ENCODE peak calls at places on chromosomes 6 and 20, in seven cellular contexts. One of them, this sample, is unnamed.

GRCh38 chr6:42616716-42617115 is 52.9 kb downstream of the UBR2 start:
- DNase-seq in SK-N-DZ: no peak
- DNase-seq in hypothalamus: no peak
- DNase-seq in AG09319: no peak
- DNase-seq in H9: no peak
- DNase-seq in body of pancreas: no peak
- DNase-seq in naive thymus-derived CD8-positive, alpha-beta T cell: no peak
- DNase-seq in this sample: no peak

GRCh38 chr6:111212625-111213024 is 125.3 kb downstream of the SLC16A10 start:
- DNase-seq in AG09319: no peak
- DNase-seq in H9: no peak
- DNase-seq in SK-N-DZ: no peak
- DNase-seq in naive thymus-derived CD8-positive, alpha-beta T cell: no peak
- DNase-seq in body of pancreas: no peak
- DNase-seq in hypothalamus: no peak
- DNase-seq in this sample: no peak

GRCh38 chr6:147397306-147397705 is 111.2 kb upstream of the SAMD5 start:
- DNase-seq in H9: no peak
- DNase-seq in SK-N-DZ: no peak
- DNase-seq in AG09319: no peak
- DNase-seq in body of pancreas: no peak
- DNase-seq in hypothalamus: no peak
- DNase-seq in naive thymus-derived CD8-positive, alpha-beta T cell: no peak
- DNase-seq in this sample: no peak

GRCh38 chr6:150201285-150201684 is 58.4 kb downstream of the PPP1R14C start:
- DNase-seq in SK-N-DZ: no peak
- DNase-seq in AG09319: no peak
- DNase-seq in body of pancreas: no peak
- DNase-seq in hypothalamus: no peak
- DNase-seq in naive thymus-derived CD8-positive, alpha-beta T cell: no peak
- DNase-seq in H9: no peak
- DNase-seq in this sample: no peak

GRCh38 chr20:63520939-63521601 is 505 bp downstream of the PPDPF start:
- DNase-seq in AG09319: peak; percentile 36
- DNase-seq in SK-N-DZ: peak; percentile 72
- DNase-seq in hypothalamus: peak; percentile 77
- DNase-seq in body of pancreas: peak; percentile 82
- DNase-seq in naive thymus-derived CD8-positive, alpha-beta T cell: peak; percentile 79
- DNase-seq in H9: peak; percentile 54
- DNase-seq in this sample: peak; percentile 58

GRCh38 chr20:59143326-59143725 is 20.3 kb upstream of the ZNF831 start:
- DNase-seq in AG09319: no peak
- DNase-seq in naive thymus-derived CD8-positive, alpha-beta T cell: no peak
- DNase-seq in body of pancreas: no peak
- DNase-seq in hypothalamus: no peak
- DNase-seq in SK-N-DZ: no peak
- DNase-seq in H9: no peak
- DNase-seq in this sample: no peak

GRCh38 chr6:17431581-17431980 is 38.2 kb downstream of the CAP2 start:
- DNase-seq in SK-N-DZ: no peak
- DNase-seq in body of pancreas: no peak
- DNase-seq in hypothalamus: no peak
- DNase-seq in H9: no peak
- DNase-seq in naive thymus-derived CD8-positive, alpha-beta T cell: no peak
- DNase-seq in AG09319: no peak
- DNase-seq in this sample: no peak

GRCh38 chr6:30821862-30822784 is 62.2 kb upstream of the DDR1 start:
- DNase-seq in naive thymus-derived CD8-positive, alpha-beta T cell: no peak
- DNase-seq in H9: no peak
- DNase-seq in body of pancreas: peak; percentile 23
- DNase-seq in hypothalamus: no peak
- DNase-seq in SK-N-DZ: no peak
- DNase-seq in AG09319: no peak
- DNase-seq in this sample: no peak

GRCh38 chr6:100171533-100172321 is 177.7 kb upstream of the MCHR2 start:
- DNase-seq in H9: no peak
- DNase-seq in SK-N-DZ: no peak
- DNase-seq in body of pancreas: no peak
- DNase-seq in naive thymus-derived CD8-positive, alpha-beta T cell: no peak
- DNase-seq in AG09319: peak; percentile 0
- DNase-seq in hypothalamus: no peak
- DNase-seq in this sample: peak; percentile 2

GRCh38 chr6:90044833-90045337 is 150.6 kb downstream of the GJA10 start:
- DNase-seq in body of pancreas: no peak
- DNase-seq in SK-N-DZ: no peak
- DNase-seq in hypothalamus: no peak
- DNase-seq in naive thymus-derived CD8-positive, alpha-beta T cell: no peak
- DNase-seq in AG09319: no peak
- DNase-seq in H9: no peak
- DNase-seq in this sample: no peak

GRCh38 chr6:30685157-30685976 is 1.1 kb downstream of the PPP1R18 start:
- DNase-seq in AG09319: no peak
- DNase-seq in hypothalamus: no peak
- DNase-seq in H9: no peak
- DNase-seq in body of pancreas: no peak
- DNase-seq in naive thymus-derived CD8-positive, alpha-beta T cell: no peak
- DNase-seq in SK-N-DZ: no peak
- DNase-seq in this sample: no peak